ENCODE peak calls at places on chromosomes 4 and X, in ten cellular contexts. R is cardiac fibroblast, W is left lung, C is mucosa of descending colon, U is fibroblast of the aortic adventitia, P is left ventricle myocardium inferior, G is GM06990, Q is psoas muscle, K is WERI-Rb-1, D is Caco-2. S is an unnamed sample.

GRCh38 chr4:6134612-6135220 is 65.6 kb downstream of the JAKMIP1 start:
- DNase-seq in G (peak; percentile 54), C (no peak), W (no peak), U (no peak), P (no peak), R (no peak), Q (no peak), D (no peak), K (peak; percentile 68), S (peak; percentile 72)

GRCh38 chr4:79466621-79467020 is 58.6 kb upstream of the GK2 start:
- DNase-seq in R (peak; percentile 39), C (no peak), U (peak; percentile 71), D (no peak), Q (no peak), G (no peak), K (no peak), W (no peak), P (no peak), S (no peak)

GRCh38 chr4:10118355-10119004 is 1.9 kb upstream of the WDR1 start:
- DNase-seq in P (no peak), C (no peak), R (no peak), Q (no peak), W (no peak), D (no peak), G (no peak), K (no peak), U (no peak), S (peak; percentile 43)

GRCh38 chrX:43664258-43664657 is 8.2 kb downstream of the MAOA start:
- DNase-seq in R (no peak), C (no peak), Q (no peak), U (no peak), W (no peak), G (no peak), D (no peak), K (no peak), P (no peak), S (no peak)

GRCh38 chrX:9538544-9539045 is 73.7 kb downstream of the TBL1X start:
- DNase-seq in K (peak; percentile 55), R (no peak), W (no peak), C (peak; percentile 35), P (no peak), D (peak; percentile 35), Q (no peak), U (no peak), G (no peak), S (no peak)

GRCh38 chrX:13033193-13033592 is 11.2 kb downstream of the FAM9C start:
- DNase-seq in D (no peak), K (no peak), G (no peak), P (no peak), C (no peak), R (no peak), Q (no peak), U (no peak), W (no peak), S (no peak)

GRCh38 chrX:24528605-24529004 is 63.5 kb downstream of the PDK3 start:
- DNase-seq in Q (no peak), P (no peak), K (no peak), U (no peak), R (no peak), C (no peak), G (no peak), W (no peak), D (no peak), S (no peak)

GRCh38 chrX:24515447-24515846 is 50.4 kb downstream of the PDK3 start:
- DNase-seq in P (no peak), R (peak; percentile 43), G (no peak), C (no peak), K (no peak), D (no peak), U (peak; percentile 21), Q (no peak), W (no peak), S (no peak)

GRCh38 chr4:56648245-56649151 is 32.6 kb downstream of the HOPX start:
- DNase-seq in W (no peak), K (no peak), Q (no peak), D (no peak), R (no peak), U (no peak), P (no peak), G (no peak), C (no peak), S (no peak)

GRCh38 chrX:76159453-76159852 is 13.4 kb upstream of the PBDC1 start:
- DNase-seq in Q (no peak), R (no peak), P (no peak), W (no peak), D (no peak), C (no peak), K (no peak), G (no peak), U (no peak), S (no peak)

GRCh38 chr4:185713272-185713671 is 98.7 kb downstream of the SORBS2 start:
- DNase-seq in W (no peak), Q (no peak), K (no peak), P (no peak), U (peak; percentile 76), G (no peak), D (no peak), R (peak; percentile 66), C (no peak), S (no peak)

GRCh38 chrX:142680038-142680437 is 345.7 kb upstream of the SPANXN4 start:
- DNase-seq in D (no peak), K (no peak), W (no peak), Q (no peak), G (no peak), R (no peak), U (no peak), P (no peak), C (no peak), S (no peak)

GRCh38 chrX:43559643-43560042 is 96.5 kb upstream of the MAOA start:
- DNase-seq in P (peak; percentile 13), C (peak; percentile 71), D (peak; percentile 46), U (peak; percentile 43), R (peak; percentile 63), G (no peak), Q (no peak), K (peak; percentile 59), W (peak; percentile 33), S (no peak)

GRCh38 chr4:133969202-133969873 is 232.3 kb downstream of the PABPC4L start:
- DNase-seq in D (no peak), U (peak; percentile 4), K (no peak), W (no peak), C (no peak), R (peak; percentile 86), P (no peak), Q (no peak), G (no peak), S (no peak)

GRCh38 chr4:103032575-103032974 is 13.1 kb upstream of the SLC9B1 start:
- DNase-seq in G (no peak), P (no peak), Q (no peak), K (peak; percentile 61), C (peak; percentile 19), R (peak; percentile 45), D (peak; percentile 64), U (peak; percentile 21), W (no peak), S (no peak)

GRCh38 chr4:21544410-21544809 is 404.2 kb downstream of the KCNIP4 start:
- DNase-seq in P (no peak), R (peak; percentile 26), K (no peak), G (no peak), D (no peak), W (no peak), Q (no peak), C (no peak), U (no peak), S (no peak)

DNA sequence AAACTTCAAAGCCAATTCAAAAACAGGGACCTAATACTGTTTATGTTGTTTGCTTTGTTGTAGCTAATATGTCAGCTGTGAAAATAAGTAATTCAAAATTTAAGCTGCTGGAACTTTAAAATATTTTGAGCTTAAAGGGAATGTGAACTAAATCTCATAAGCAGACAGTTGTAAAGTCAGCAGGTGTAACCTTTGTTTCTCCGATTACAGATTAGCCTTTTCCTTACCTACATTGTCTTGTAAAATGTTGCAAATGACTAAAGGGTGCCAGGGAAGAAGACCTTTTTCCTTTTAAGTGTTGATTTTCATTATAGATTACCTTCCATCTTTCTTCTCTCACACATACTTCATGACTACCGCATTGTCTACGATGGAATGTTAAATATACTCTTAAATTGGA is 405.1 kb downstream of the KCNIP4 start:
- DNase-seq in K (no peak), D (no peak), P (no peak), C (no peak), W (no peak), U (no peak), G (no peak), Q (no peak), R (no peak), S (no peak)
- H3K4me3 ChIP-seq in K (no peak overlapping the region), D (no peak overlapping the region), P (no peak overlapping the region), C (no peak overlapping the region), W (no peak overlapping the region), U (no peak overlapping the region), G (no peak overlapping the region), Q (no peak overlapping the region), R (no peak overlapping the region), S (no peak overlapping the region)

GRCh38 chrX:78377186-78377585 is 49.8 kb upstream of the CYSLTR1 start:
- DNase-seq in K (no peak), G (no peak), R (no peak), P (no peak), Q (no peak), W (no peak), U (no peak), D (no peak), C (no peak), S (no peak)
- TF ChIP-seq CTCF in K (no peak), G (no peak), R (no peak), P (no peak), Q (no peak), W (no peak), U (no peak), D (no peak), C (no peak), S (no peak)

DNA sequence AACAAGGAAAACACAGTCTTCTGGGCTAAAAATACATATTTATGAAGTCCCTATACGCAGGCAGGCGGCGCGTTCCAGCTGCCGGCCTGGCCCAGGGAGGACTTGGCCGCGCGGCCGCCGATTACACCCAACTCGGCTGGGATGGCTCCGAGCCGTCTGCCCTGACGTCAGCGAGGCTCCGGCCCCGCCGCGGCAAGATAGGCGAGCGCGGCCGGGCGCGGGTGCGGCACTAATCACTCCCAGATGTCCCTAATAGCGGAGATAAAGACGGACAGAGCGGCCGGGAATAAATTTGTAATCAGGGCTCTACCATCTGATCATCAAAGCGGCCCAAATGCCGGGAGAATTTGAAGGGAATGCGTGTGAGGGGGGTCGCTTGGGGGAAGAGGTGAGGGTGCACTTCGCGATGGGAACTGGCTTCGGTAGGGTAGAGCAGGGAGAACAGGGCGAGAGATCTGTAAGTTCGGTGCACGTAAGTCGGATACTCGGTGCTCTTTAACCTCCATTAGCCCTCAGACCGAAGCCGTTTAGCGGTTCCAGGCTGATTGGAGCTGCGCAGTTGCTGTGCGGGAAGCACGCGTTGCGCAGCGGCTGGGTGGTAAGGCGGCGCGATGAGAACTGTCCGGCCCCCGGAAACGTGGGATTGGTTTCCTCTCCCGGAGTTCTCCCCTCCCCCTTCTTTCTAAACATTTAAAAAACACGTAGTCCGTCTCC is 7.7 kb downstream of the HAND2 start:
- DNase-seq in K (peak; percentile 87), G (no peak), C (peak; percentile 63), Q (peak; percentile 85), R (peak; percentile 97), D (no peak), P (peak; percentile 91), W (peak; percentile 62), U (peak; percentile 96), S (no peak)
- H3K4me3 ChIP-seq in K (peak overlapping the region; percentile 58), G (no peak overlapping the region), C (no peak overlapping the region), Q (peak overlapping the region; percentile 65), R (peak overlapping the region; percentile 51), D (no peak overlapping the region), P (peak overlapping the region; percentile 84), W (peak overlapping the region; percentile 9), U (peak overlapping the region; percentile 94), S (no peak overlapping the region)

GRCh38 chr4:147843162-147843561 is 111.3 kb downstream of the ARHGAP10 start:
- DNase-seq in G (no peak), K (peak; percentile 47), R (no peak), U (no peak), D (peak; percentile 57), P (no peak), C (peak; percentile 42), Q (no peak), W (no peak), S (no peak)
- TF ChIP-seq CTCF in G (peak; percentile 43), K (peak; percentile 56), R (peak; percentile 33), U (no peak), D (peak; percentile 30), P (peak; percentile 12), C (no peak), Q (peak; percentile 25), W (no peak), S (peak; percentile 47)